ENCODE peak calls at places on chromosome 6, in ten cellular contexts. Y is C1 segment of cervical spinal cord; H is NCI-H774; Q is right lobe of liver; G is effector memory CD4-positive, alpha-beta T cell; L is fibroblast of mammary gland; D is heart left ventricle; W is NCI-H446 treated with DMSO at 0.1 percent for 48 hours; A is thoracic aorta; P is HAP-1. V is an unnamed sample.

GRCh38 chr6:2450546-2450945 is 205.1 kb upstream of the GMDS start:
- DNase-seq in Y (no peak), H (peak; percentile 61), Q (no peak), G (no peak), L (no peak), D (peak; percentile 66), W (peak; percentile 26), A (peak; percentile 11), P (peak; percentile 55), V (peak; percentile 50)

GRCh38 chr6:156563710-156564109 is 213.5 kb upstream of the ARID1B start:
- DNase-seq in Y (no peak), H (peak; percentile 97), Q (no peak), G (no peak), L (no peak), D (no peak), W (no peak), A (no peak), P (no peak), V (no peak)

GRCh38 chr6:43105538-43106218 is 29.6 kb downstream of the PTK7 start:
- DNase-seq in Y (no peak), H (no peak), Q (peak; percentile 10), G (no peak), L (no peak), D (no peak), W (no peak), A (no peak), P (no peak), V (no peak)

GRCh38 chr6:55632953-55633352 is 54.0 kb upstream of the HMGCLL1 start:
- DNase-seq in Y (no peak), H (no peak), Q (no peak), G (no peak), L (no peak), D (no peak), W (no peak), A (no peak), P (no peak), V (no peak)

GRCh38 chr6:126020305-126021050 is 34.1 kb downstream of the TRMT11 start:
- DNase-seq in Y (no peak), H (no peak), Q (no peak), G (no peak), L (no peak), D (no peak), W (no peak), A (no peak), P (no peak), V (no peak)

GRCh38 chr6:156821707-156822106 is 44.5 kb downstream of the ARID1B start:
- DNase-seq in Y (no peak), H (no peak), Q (no peak), G (no peak), L (no peak), D (no peak), W (no peak), A (no peak), P (no peak), V (no peak)

GRCh38 chr6:55377150-55377549 is 49.9 kb downstream of the GFRAL start:
- DNase-seq in Y (no peak), H (no peak), Q (no peak), G (no peak), L (no peak), D (no peak), W (no peak), A (no peak), P (no peak), V (no peak)

GRCh38 chr6:24802271-24803059 is 3.7 kb upstream of the ARMH2 start:
- DNase-seq in Y (no peak), H (no peak), Q (no peak), G (no peak), L (peak; percentile 50), D (no peak), W (no peak), A (no peak), P (no peak), V (no peak)

GRCh38 chr6:86215323-86215722 is 572.6 kb upstream of the SYNCRIP start:
- DNase-seq in Y (no peak), H (no peak), Q (no peak), G (no peak), L (no peak), D (no peak), W (no peak), A (no peak), P (no peak), V (no peak)

GRCh38 chr6:85498596-85499258 is 48.8 kb downstream of the NT5E start:
- DNase-seq in Y (no peak), H (peak; percentile 44), Q (no peak), G (no peak), L (peak; percentile 48), D (no peak), W (no peak), A (no peak), P (no peak), V (no peak)

GRCh38 chr6:37306624-37307222 is 47.1 kb upstream of the RNF8 start:
- DNase-seq in Y (no peak), H (peak; percentile 38), Q (no peak), G (no peak), L (no peak), D (no peak), W (no peak), A (no peak), P (no peak), V (no peak)

GRCh38 chr6:110232456-110232855 is 52.2 kb downstream of the CDC40 start:
- DNase-seq in Y (no peak), H (no peak), Q (no peak), G (no peak), L (peak; percentile 53), D (no peak), W (no peak), A (no peak), P (no peak), V (no peak)

GRCh38 chr6:145836170-145836569 is 21.6 kb upstream of the FBXO30 start:
- DNase-seq in Y (no peak), H (no peak), Q (no peak), G (no peak), L (peak; percentile 78), D (no peak), W (no peak), A (no peak), P (no peak), V (peak; percentile 57)

GRCh38 chr6:53608386-53608785 is 57.2 kb downstream of the KLHL31 start:
- DNase-seq in Y (no peak), H (no peak), Q (no peak), G (no peak), L (peak; percentile 45), D (no peak), W (no peak), A (no peak), P (no peak), V (no peak)

GRCh38 chr6:88702956-88703556 is 260.4 kb downstream of the RNGTT start:
- DNase-seq in Y (no peak), H (no peak), Q (no peak), G (no peak), L (peak; percentile 5), D (no peak), W (no peak), A (no peak), P (no peak), V (no peak)

GRCh38 chr6:135254471-135254870 is 73.4 kb downstream of the MYB start:
- DNase-seq in Y (no peak), H (no peak), Q (no peak), G (no peak), L (no peak), D (no peak), W (no peak), A (no peak), P (no peak), V (no peak)

GRCh38 chr6:3175742-3176321 is 18.5 kb upstream of the TUBB2A start:
- DNase-seq in Y (no peak), H (no peak), Q (no peak), G (no peak), L (no peak), D (no peak), W (no peak), A (no peak), P (no peak), V (no peak)

GRCh38 chr6:105459049-105459448 is 56.2 kb upstream of the PREP start:
- DNase-seq in Y (no peak), H (no peak), Q (no peak), G (peak; percentile 8), L (no peak), D (no peak), W (no peak), A (no peak), P (no peak), V (no peak)

GRCh38 chr6:88823998-88824397 is 139.4 kb downstream of the RNGTT start:
- DNase-seq in Y (no peak), H (no peak), Q (no peak), G (no peak), L (peak; percentile 57), D (no peak), W (no peak), A (no peak), P (no peak), V (no peak)

GRCh38 chr6:138293428-138293827 is 75.1 kb upstream of the PBOV1 start:
- DNase-seq in Y (no peak), H (no peak), Q (no peak), G (no peak), L (no peak), D (no peak), W (no peak), A (no peak), P (no peak), V (no peak)